ENCODE peak calls at places on chromosomes 1 and 21, in five cellular contexts. N, C, R, Y and S are unnamed samples. For H3K36me3 and H3K4me1, the result is how much of the 10 kb centered on the place peaks cover.

GRCh38 chr1:61101461-61102440 is 19.4 kb downstream of the NFIA start:
- DNase-seq in N (no peak), C (no peak), R (no peak), Y (no peak), S (no peak)

GRCh38 chr1:159867322-159868064 is 5.0 kb upstream of the VSIG8 start:
- DNase-seq in N (peak), C (peak), R (peak), Y (no peak), S (peak)

GRCh38 chr1:53359225-53359933 is 31.5 kb upstream of the LRP8 start:
- DNase-seq in N (no peak), C (no peak), R (no peak), Y (peak), S (no peak)

GRCh38 chr1:226110249-226111108 is 48.0 kb downstream of the H3-3A start:
- DNase-seq in N (peak), C (peak), R (peak), Y (peak), S (peak)

GRCh38 chr1:90959352-90960206 is 62.3 kb downstream of the ZNF644 start:
- DNase-seq in N (peak), C (peak), R (no peak), Y (no peak), S (no peak)

GRCh38 chr1:78284354-78284753 is 206.4 kb upstream of the PTGFR start:
- DNase-seq in N (peak), C (no peak), R (peak), Y (peak), S (no peak)

GRCh38 chr1:36864182-36865079 is 169.9 kb downstream of the GRIK3 start:
- DNase-seq in N (no peak), C (no peak), R (peak), Y (no peak), S (no peak)

GRCh38 chr1:55720243-55720642 is 505.1 kb upstream of the USP24 start:
- DNase-seq in N (no peak), C (peak), R (peak), Y (no peak), S (peak)

GRCh38 chr1:101520302-101520701 is 283.5 kb downstream of the S1PR1 start:
- DNase-seq in N (peak), C (peak), R (peak), Y (no peak), S (no peak)

GRCh38 chr1:201349091-201349490 is 28.4 kb downstream of the TNNT2 start:
- DNase-seq in N (no peak), C (no peak), R (no peak), Y (no peak), S (no peak)

GRCh38 chr1:184836934-184837698 is 82.5 kb upstream of the EDEM3 start:
- DNase-seq in N (no peak), C (no peak), R (no peak), Y (no peak), S (no peak)

GRCh38 chr1:30410153-30410851 is 313.1 kb downstream of the MATN1 start:
- DNase-seq in N (no peak), C (no peak), R (no peak), Y (peak), S (no peak)

GRCh38 chr21:32391755-32392154 is 1.1 kb downstream of the URB1 start:
- DNase-seq in N (no peak), C (no peak), R (no peak), Y (no peak), S (no peak)

GRCh38 chr1:60875139-60875538 is 207.2 kb upstream of the NFIA start:
- DNase-seq in N (peak), C (no peak), R (no peak), Y (no peak), S (no peak)

GRCh38 chr1:91741906-91742305 is 144.0 kb downstream of the TGFBR3 start:
- DNase-seq in N (no peak), C (no peak), R (no peak), Y (no peak), S (no peak)

GRCh38 chr1:18400347-18401102 is 80.2 kb upstream of the KLHDC7A start:
- DNase-seq in N (no peak), C (no peak), R (peak), Y (no peak), S (no peak)

GRCh38 chr1:62989497-62989896 is 205.6 kb downstream of the ATG4C start:
- DNase-seq in N (no peak), C (no peak), R (no peak), Y (no peak), S (no peak)

GRCh38 chr1:35881850-35882273 is 1.1 kb upstream of the AGO1 start:
- DNase-seq in N (peak), C (no peak), R (no peak), Y (no peak), S (no peak)

GRCh38 chr1:76933847-76934657 is 66.8 kb downstream of the ST6GALNAC5 start:
- DNase-seq in N (no peak), C (no peak), R (no peak), Y (no peak), S (no peak)

GRCh38 chr1:247294282-247294681 is 37.4 kb downstream of the ZNF496 start:
- DNase-seq in N (peak), C (peak), R (no peak), Y (peak), S (no peak)

GRCh38 chr1:50858761-50859160 is 101.3 kb downstream of the FAF1 start:
- DNase-seq in N (no peak), C (no peak), R (no peak), Y (no peak), S (no peak)

GRCh38 chr1:184791199-184791935 is 36.7 kb upstream of the EDEM3 start:
- DNase-seq in N (peak), C (peak), R (no peak), Y (no peak), S (no peak)

GRCh38 chr1:159826436-159827101 is at the start of gene SLAMF8:
- DNase-seq in N (peak), C (no peak), R (peak), Y (peak), S (peak)

GRCh38 chr1:46315669-46316403 is 12.3 kb downstream of the UQCRH start:
- DNase-seq in N (no peak), C (peak), R (no peak), Y (no peak), S (no peak)

GRCh38 chr21:46634966-46635323 is 529 bp upstream of the PRMT2 start:
- DNase-seq in N (peak), C (peak), R (peak), Y (no peak), S (no peak)

GRCh38 chr1:40710581-40711315 is 19.2 kb downstream of the NFYC start:
- DNase-seq in N (no peak), C (no peak), R (peak), Y (no peak), S (no peak)

GRCh38 chr1:110339427-110340206 is 440 bp downstream of the RBM15 start:
- DNase-seq in N (peak), C (peak), R (peak), Y (no peak), S (peak)

GRCh38 chr1:110384581-110385321 is 6.1 kb downstream of the SLC16A4 start:
- DNase-seq in N (no peak), C (no peak), R (peak), Y (no peak), S (no peak)

GRCh38 chr1:242449211-242449610 is 75.3 kb downstream of the PLD5 start:
- DNase-seq in N (no peak), C (no peak), R (no peak), Y (no peak), S (no peak)

GRCh38 chr21:46124926-46125845 is 27.3 kb downstream of the COL6A2 start:
- DNase-seq in N (no peak), C (no peak), R (no peak), Y (peak), S (no peak)

GRCh38 chr1:81044708-81045107 is 756.0 kb upstream of the ADGRL2 start:
- DNase-seq in N (peak), C (peak), R (no peak), Y (no peak), S (no peak)

GRCh38 chr1:87202922-87203655 is 125.6 kb upstream of the LMO4 start:
- DNase-seq in N (no peak), C (no peak), R (no peak), Y (no peak), S (no peak)

GRCh38 chr1:240237305-240237721 is 145.6 kb downstream of the FMN2 start:
- DNase-seq in N (peak), C (peak), R (no peak), Y (no peak), S (no peak)

GRCh38 chr1:165434264-165434663 is 10.7 kb downstream of the RXRG start:
- DNase-seq in N (no peak), C (no peak), R (no peak), Y (no peak), S (no peak)
- H3K36me3 ChIP-seq in N (under half), C (under half), R (under half), Y (under half), S (under half)

DNA sequence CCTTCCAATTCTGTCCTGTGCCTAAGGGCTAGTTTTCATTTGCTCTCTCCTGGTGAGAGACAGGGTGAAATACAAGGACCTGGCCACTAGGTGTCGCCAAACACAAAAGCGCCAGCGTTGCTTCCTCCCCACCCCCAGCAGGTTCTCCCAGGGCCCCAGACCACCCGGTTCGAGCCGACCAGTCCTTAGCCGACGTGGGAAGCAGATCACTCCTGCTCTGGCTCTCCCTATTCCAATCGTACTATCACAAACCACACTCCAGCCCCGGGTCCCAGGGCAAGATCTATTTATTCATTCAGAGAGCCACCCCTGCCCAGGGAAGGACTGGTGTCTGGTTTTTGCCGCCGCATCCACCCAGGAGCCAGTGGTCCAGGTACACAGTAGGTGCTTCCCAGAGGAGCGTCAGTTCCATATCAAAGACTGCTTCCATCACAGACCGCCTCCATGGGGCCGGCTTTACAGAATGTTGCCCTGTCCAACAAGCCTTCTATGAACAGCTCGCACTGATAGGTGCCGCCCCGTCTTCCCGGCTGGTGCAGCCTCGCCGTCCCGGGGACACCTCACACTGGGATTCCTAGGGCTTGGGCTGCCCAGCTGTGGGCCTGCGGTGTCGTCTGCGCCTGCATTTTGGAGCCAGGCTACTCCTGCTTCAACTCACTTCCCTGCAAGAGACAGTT is 35.0 kb downstream of the CTNNBIP1 start:
- DNase-seq in N (peak), C (peak), R (peak), Y (peak), S (peak)
- H3K4me3 ChIP-seq in N (no peak), C (no peak), R (no peak), Y (peak), S (no peak)

GRCh38 chr1:220786337-220787068 is at the start of gene MTARC1:
- DNase-seq in N (peak), C (peak), R (peak), Y (peak), S (peak)

GRCh38 chr1:220787069-220787614 is 429 bp downstream of the MTARC1 start:
- DNase-seq in N (no peak), C (no peak), R (peak), Y (no peak), S (peak)

GRCh38 chr1:220784751-220785150 is 2.0 kb upstream of the MTARC1 start:
- DNase-seq in N (no peak), C (no peak), R (no peak), Y (no peak), S (peak)

GRCh38 chr1:220785166-220786056 is 1.3 kb upstream of the MTARC1 start:
- DNase-seq in N (no peak), C (no peak), R (no peak), Y (no peak), S (peak)

DNA sequence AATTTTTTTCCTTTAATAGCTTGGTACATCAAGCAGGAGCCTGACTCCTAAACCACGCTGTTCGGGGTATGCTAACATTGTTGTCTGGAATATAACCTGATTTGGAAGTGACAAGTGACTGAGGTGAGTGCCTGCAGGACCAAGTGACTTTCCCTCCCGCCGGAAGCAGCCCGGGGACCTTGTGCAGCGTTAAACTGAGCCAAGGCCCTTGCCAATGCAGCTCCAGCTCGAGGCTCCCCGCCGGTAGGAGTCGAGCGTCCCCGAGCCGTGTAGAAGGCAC is 716 bp upstream of the MTARC1 start:
- DNase-seq in N (no peak), C (no peak), R (peak), Y (no peak), S (peak)
- H3K4me1 ChIP-seq in N (under half), C (under half), R (under half), Y (under half), S (half or more)

DNA sequence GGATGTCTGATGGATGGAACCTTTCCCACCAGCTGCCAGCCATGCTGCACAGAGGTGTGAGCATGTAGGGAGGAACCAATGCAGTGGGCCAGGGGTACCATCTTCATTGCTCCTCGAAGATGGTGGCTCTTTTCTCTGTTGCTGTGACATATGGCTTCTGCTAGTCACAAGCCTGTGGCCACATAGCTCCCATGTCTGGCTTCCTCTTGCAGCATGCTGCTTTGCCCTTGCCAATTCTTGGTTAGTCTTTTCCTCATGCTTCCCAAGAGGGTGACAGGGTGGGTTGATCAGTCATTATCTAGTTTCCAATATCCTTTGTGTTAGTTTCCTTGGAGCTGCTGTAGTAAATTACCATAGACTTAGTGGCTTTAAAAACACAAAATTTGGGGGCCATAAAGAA is 123.4 kb downstream of the ETS2 start:
- DNase-seq in N (no peak), C (no peak), R (no peak), Y (no peak), S (no peak)
- H3K36me3 ChIP-seq in N (under half), C (under half), R (under half), Y (under half), S (under half)

GRCh38 chr1:227948493-227949260 is 945 bp upstream of the WNT9A start:
- DNase-seq in N (no peak), C (no peak), R (no peak), Y (peak), S (no peak)
- H3K4me3 ChIP-seq in N (peak), C (peak), R (no peak), Y (peak), S (peak)

GRCh38 chr21:44868707-44869106 is 4.8 kb downstream of the PTTG1IP start:
- DNase-seq in N (no peak), C (no peak), R (no peak), Y (no peak), S (no peak)
- H3K4me1 ChIP-seq in N (under half), C (under half), R (under half), Y (half or more), S (half or more)

DNA sequence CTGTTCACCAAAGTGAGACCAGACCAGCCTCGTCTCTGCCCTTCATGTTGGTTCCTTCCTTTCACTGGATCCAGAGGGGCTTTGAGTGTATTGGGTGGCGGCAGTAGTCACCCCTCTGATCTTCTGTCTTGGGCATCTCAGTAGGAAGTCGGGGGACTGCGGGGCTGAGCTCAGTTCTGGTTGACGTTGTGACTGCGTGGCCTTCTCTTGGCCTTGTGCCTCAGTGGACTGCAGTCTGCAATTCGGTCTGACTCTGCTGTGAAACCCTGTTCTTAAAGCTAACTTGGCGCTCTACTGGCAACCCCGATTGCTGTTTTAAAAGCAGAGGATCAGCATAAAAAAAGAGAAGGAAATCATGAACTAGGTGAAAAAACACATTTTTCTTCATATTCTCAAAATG is 56.7 kb downstream of the SLC37A1 start:
- DNase-seq in N (no peak), C (no peak), R (no peak), Y (peak), S (no peak)
- H3K36me3 ChIP-seq in N (under half), C (under half), R (under half), Y (half or more), S (under half)